ENCODE peak calls at places on chromosomes 5 and 9, in four cellular contexts. L, F, N and G are unnamed samples.

GRCh38 chr5:150129813-150130492 is 25.7 kb downstream of the PDGFRB start:
- DNase-seq in L (peak; percentile 93), F (peak; percentile 78), N (peak; percentile 86), G (peak; percentile 66)

GRCh38 chr5:2557435-2557834 is 194.0 kb downstream of the IRX2 start:
- DNase-seq in N (no peak), L (no peak), F (no peak), G (no peak)

GRCh38 chr9:94788706-94789105 is 62.2 kb downstream of the AOPEP start:
- DNase-seq in F (no peak), L (no peak), N (no peak), G (no peak)

GRCh38 chr5:91225848-91226686 is 157.1 kb downstream of the ARRDC3 start:
- DNase-seq in N (no peak), L (peak; percentile 56), F (no peak), G (no peak)

GRCh38 chr9:114301798-114302565 is 20.9 kb upstream of the ORM1 start:
- DNase-seq in N (no peak), L (peak; percentile 8), F (no peak), G (no peak)

GRCh38 chr9:96612105-96612965 is 7.3 kb downstream of the CDC14B start:
- DNase-seq in N (peak; percentile 94), L (peak; percentile 36), F (peak; percentile 96), G (peak; percentile 64)

GRCh38 chr5:65113766-65114165 is 345.0 kb downstream of the CWC27 start:
- DNase-seq in N (no peak), F (peak; percentile 29), L (no peak), G (no peak)

GRCh38 chr5:149358818-149359217 is 972 bp downstream of the PCYOX1L start:
- DNase-seq in N (no peak), L (no peak), F (peak; percentile 58), G (no peak)

GRCh38 chr9:19127881-19128719 is 808 bp upstream of the PLIN2 start:
- DNase-seq in L (peak; percentile 75), N (peak; percentile 55), F (no peak), G (no peak)

GRCh38 chr9:126682113-126682810 is 68.5 kb downstream of the LMX1B start:
- DNase-seq in N (no peak), L (peak; percentile 81), F (no peak), G (no peak)

GRCh38 chr5:66138572-66139116 is 5.5 kb upstream of the SREK1 start:
- DNase-seq in N (no peak), L (no peak), F (no peak), G (no peak)

GRCh38 chr9:137147793-137148160 is 8.8 kb downstream of the GRIN1 start:
- DNase-seq in L (peak; percentile 87), N (no peak), F (no peak), G (no peak)

GRCh38 chr5:84599964-84600363 is 215.3 kb upstream of the EDIL3 start:
- DNase-seq in L (no peak), N (no peak), F (no peak), G (no peak)

GRCh38 chr9:70113403-70114022 is 69.9 kb downstream of the MAMDC2 start:
- DNase-seq in L (peak; percentile 45), F (peak; percentile 72), N (peak; percentile 84), G (peak; percentile 21)

GRCh38 chr5:10331341-10331796 is 22.1 kb upstream of the MARCHF6 start:
- DNase-seq in F (peak; percentile 82), L (no peak), N (peak; percentile 63), G (peak; percentile 76)

GRCh38 chr9:71506821-71507220 is 261.5 kb downstream of the CEMIP2 start:
- DNase-seq in L (no peak), F (peak; percentile 27), N (peak; percentile 83), G (peak; percentile 54)

GRCh38 chr9:83012160-83012559 is 50.8 kb downstream of the RASEF start:
- DNase-seq in N (no peak), F (no peak), L (no peak), G (no peak)

GRCh38 chr9:32304495-32304894 is 79.9 kb upstream of the ACO1 start:
- DNase-seq in L (no peak), N (no peak), F (no peak), G (no peak)

GRCh38 chr9:124857533-124858162 is 4.1 kb downstream of the RPL35 start:
- DNase-seq in F (no peak), L (no peak), N (no peak), G (no peak)

GRCh38 chr9:90189306-90189705 is 453.3 kb downstream of the DIRAS2 start:
- DNase-seq in L (no peak), N (no peak), F (no peak), G (no peak)

GRCh38 chr9:100020121-100020780 is 78.5 kb downstream of the ERP44 start:
- DNase-seq in F (peak; percentile 65), N (peak; percentile 50), L (no peak), G (no peak)

GRCh38 chr5:176675676-176676360 is 28.5 kb downstream of the TSPAN17 start:
- DNase-seq in F (no peak), L (peak; percentile 83), N (peak; percentile 47), G (peak; percentile 53)

GRCh38 chr5:180401236-180401907 is 48.2 kb upstream of the GFPT2 start:
- DNase-seq in F (no peak), L (no peak), N (no peak), G (no peak)

GRCh38 chr5:180399931-180400330 is 46.8 kb upstream of the GFPT2 start:
- DNase-seq in L (peak; percentile 19), N (no peak), F (no peak), G (no peak)

GRCh38 chr5:180400416-180400815 is 47.3 kb upstream of the GFPT2 start:
- DNase-seq in N (no peak), L (peak; percentile 22), F (no peak), G (no peak)

GRCh38 chr5:180399391-180399790 is 46.3 kb upstream of the GFPT2 start:
- DNase-seq in F (no peak), N (no peak), L (peak; percentile 38), G (no peak)

GRCh38 chr5:180402716-180403115 is 49.6 kb upstream of the GFPT2 start:
- DNase-seq in F (no peak), N (no peak), L (no peak), G (no peak)
- H3K4me3 ChIP-seq in F (no peak overlapping the region), N (no peak overlapping the region), L (no peak overlapping the region), G (no peak overlapping the region)

DNA sequence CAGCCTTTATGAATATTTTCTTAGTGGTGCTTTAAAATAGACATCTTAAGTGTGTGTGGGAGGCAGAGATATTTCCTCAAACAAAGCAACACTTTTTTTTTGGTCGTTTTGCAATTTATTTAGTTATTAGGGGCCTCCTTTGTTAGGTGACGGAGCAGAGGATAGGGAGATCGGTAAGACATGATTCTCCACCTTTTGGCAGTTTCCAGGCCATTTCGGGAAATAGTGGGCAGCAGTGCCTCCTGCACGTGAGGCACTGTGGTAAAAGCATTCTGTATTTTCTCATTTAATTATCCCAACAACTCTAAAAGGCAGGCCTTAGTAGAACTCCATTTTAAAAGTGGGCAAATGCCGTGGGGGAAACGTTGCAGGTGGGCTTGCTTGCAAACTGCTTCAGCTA is 1.9 kb downstream of the OCLN start:
- DNase-seq in N (no peak), F (no peak), L (peak; percentile 22), G (no peak)
- H3K4me3 ChIP-seq in N (no peak overlapping the region), F (no peak overlapping the region), L (no peak overlapping the region), G (no peak overlapping the region)

DNA sequence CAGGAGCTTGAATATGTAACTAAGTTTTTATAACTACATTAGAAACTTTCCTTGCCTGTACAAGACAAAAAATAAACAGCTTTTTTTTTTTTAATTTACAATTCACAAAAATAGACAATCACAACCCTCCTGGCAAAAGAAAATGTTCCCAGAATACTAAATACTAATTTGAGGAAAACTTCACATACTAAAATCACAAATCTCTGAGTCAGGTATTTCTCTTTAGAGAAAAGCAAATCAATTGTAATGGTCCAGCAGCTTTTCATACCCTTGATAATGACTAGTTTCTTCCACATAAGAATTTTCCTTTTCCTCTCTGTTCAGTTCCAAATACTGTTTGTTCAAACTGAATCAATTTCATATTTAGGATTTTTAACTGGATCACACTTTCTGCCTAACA is 68.5 kb downstream of the MLLT3 start:
- DNase-seq in N (no peak), F (no peak), L (no peak), G (no peak)
- H3K4me3 ChIP-seq in N (no peak overlapping the region), F (no peak overlapping the region), L (no peak overlapping the region), G (no peak overlapping the region)

GRCh38 chr5:141420855-141421488 is at the start of gene PCDHGA11:
- DNase-seq in L (peak; percentile 81), N (peak; percentile 77), F (peak; percentile 63), G (no peak)
- H3K4me3 ChIP-seq in L (peak within 1 kb of the TSS; percentile 39), N (peak within 1 kb of the TSS; percentile 54), F (peak within 1 kb of the TSS; percentile 54), G (no peak within 1 kb of the TSS)